ENCODE peak calls at places on chromosomes 1 and 21, in nine cellular contexts. M is stomach; N is esophagus squamous epithelium; H is heart left ventricle; Q is body of pancreas; C is A549; F is ovary; L is cardiac muscle cell; V is CD8-positive, alpha-beta T cell. U is an unnamed sample. For H3K4me1, the result is how much of the 10 kb centered on the place peaks cover.

GRCh38 chr1:109248797-109249629 is at the start of gene CELSR2:
- DNase-seq in M (peak), N (no peak), H (peak), Q (peak), C (peak), F (peak), L (peak), V (peak), U (peak)

GRCh38 chr21:39696620-39697019 is 48.4 kb upstream of the IGSF5 start:
- DNase-seq in M (no peak), N (no peak), H (no peak), Q (peak), C (no peak), F (no peak), L (no peak), V (no peak), U (no peak)

GRCh38 chr1:85550784-85551516 is 29.6 kb upstream of the CCN1 start:
- DNase-seq in M (no peak), N (no peak), H (no peak), Q (no peak), C (no peak), F (no peak), L (no peak), V (no peak), U (no peak)

GRCh38 chr1:24278726-24279125 is 40.4 kb upstream of the GRHL3 start:
- DNase-seq in M (no peak), N (no peak), H (no peak), Q (no peak), C (no peak), F (no peak), L (no peak), V (no peak), U (no peak)

GRCh38 chr1:187621961-187622360 is 793.2 kb downstream of the PLA2G4A start:
- DNase-seq in M (no peak), N (no peak), H (no peak), Q (no peak), C (no peak), F (no peak), L (no peak), V (no peak), U (no peak)

GRCh38 chr1:33852711-33853110 is 11.2 kb upstream of the HMGB4 start:
- DNase-seq in M (no peak), N (no peak), H (no peak), Q (no peak), C (no peak), F (no peak), L (no peak), V (no peak), U (no peak)

GRCh38 chr1:162367772-162368171 is 8.9 kb downstream of the SPATA46 start:
- DNase-seq in M (no peak), N (no peak), H (no peak), Q (no peak), C (no peak), F (no peak), L (peak), V (no peak), U (no peak)

GRCh38 chr1:93000751-93001175 is 39.5 kb upstream of the DIPK1A start:
- DNase-seq in M (no peak), N (no peak), H (no peak), Q (no peak), C (no peak), F (no peak), L (peak), V (no peak), U (peak)

GRCh38 chr1:215710340-215710971 is 143.4 kb downstream of the KCTD3 start:
- DNase-seq in M (no peak), N (no peak), H (no peak), Q (peak), C (peak), F (no peak), L (peak), V (no peak), U (peak)

GRCh38 chr1:12075195-12076114 is 12.4 kb downstream of the TNFRSF8 start:
- DNase-seq in M (no peak), N (no peak), H (peak), Q (no peak), C (no peak), F (peak), L (peak), V (no peak), U (no peak)

GRCh38 chr1:59569198-59569597 is 245.6 kb upstream of the HOOK1 start:
- DNase-seq in M (no peak), N (no peak), H (no peak), Q (no peak), C (no peak), F (no peak), L (no peak), V (no peak), U (no peak)

GRCh38 chr1:30280572-30280971 is 442.8 kb downstream of the MATN1 start:
- DNase-seq in M (no peak), N (no peak), H (no peak), Q (no peak), C (no peak), F (no peak), L (no peak), V (no peak), U (no peak)

GRCh38 chr1:186059752-186060151 is 315.3 kb downstream of the TPR start:
- DNase-seq in M (no peak), N (no peak), H (no peak), Q (no peak), C (no peak), F (no peak), L (no peak), V (no peak), U (no peak)

GRCh38 chr1:204102719-204103118 is 29.8 kb downstream of the SOX13 start:
- DNase-seq in M (no peak), N (no peak), H (no peak), Q (no peak), C (no peak), F (no peak), L (no peak), V (no peak), U (no peak)

GRCh38 chr1:159960721-159961381 is 6.8 kb upstream of the SLAMF9 start:
- DNase-seq in M (peak), N (no peak), H (no peak), Q (no peak), C (no peak), F (no peak), L (no peak), V (no peak), U (no peak)

GRCh38 chr21:39527664-39528381 is 76.1 kb downstream of the SH3BGR start:
- DNase-seq in M (peak), N (no peak), H (no peak), Q (peak), C (no peak), F (peak), L (no peak), V (no peak), U (no peak)

GRCh38 chr1:78072216-78072615 is 26.4 kb downstream of the GIPC2 start:
- DNase-seq in M (no peak), N (no peak), H (no peak), Q (no peak), C (no peak), F (no peak), L (no peak), V (no peak), U (no peak)

GRCh38 chr1:89659322-89660061 is 26.6 kb downstream of the LRRC8C start:
- DNase-seq in M (no peak), N (no peak), H (peak), Q (no peak), C (no peak), F (no peak), L (peak), V (no peak), U (no peak)

GRCh38 chr1:82086739-82087138 is 286.0 kb downstream of the ADGRL2 start:
- DNase-seq in M (no peak), N (no peak), H (no peak), Q (no peak), C (no peak), F (no peak), L (no peak), V (no peak), U (no peak)

GRCh38 chr1:202687819-202688218 is 22.4 kb downstream of the SYT2 start:
- DNase-seq in M (no peak), N (no peak), H (no peak), Q (no peak), C (no peak), F (no peak), L (no peak), V (no peak), U (no peak)

GRCh38 chr1:84995484-84996334 is 1.2 kb downstream of the MCOLN2 start:
- DNase-seq in M (no peak), N (no peak), H (no peak), Q (no peak), C (no peak), F (no peak), L (no peak), V (no peak), U (no peak)

GRCh38 chr1:218604217-218604616 is 259.1 kb downstream of the TGFB2 start:
- DNase-seq in M (no peak), N (no peak), H (no peak), Q (no peak), C (no peak), F (no peak), L (no peak), V (no peak), U (no peak)

GRCh38 chr1:234926252-234926573 is 202.4 kb downstream of the TOMM20 start:
- DNase-seq in M (no peak), N (no peak), H (no peak), Q (no peak), C (no peak), F (no peak), L (no peak), V (no peak), U (peak)
- H3K4me1 ChIP-seq in M (under half), N (under half), H (under half), Q (under half), C (under half), F (under half), L (under half), V (under half), U (under half)

DNA sequence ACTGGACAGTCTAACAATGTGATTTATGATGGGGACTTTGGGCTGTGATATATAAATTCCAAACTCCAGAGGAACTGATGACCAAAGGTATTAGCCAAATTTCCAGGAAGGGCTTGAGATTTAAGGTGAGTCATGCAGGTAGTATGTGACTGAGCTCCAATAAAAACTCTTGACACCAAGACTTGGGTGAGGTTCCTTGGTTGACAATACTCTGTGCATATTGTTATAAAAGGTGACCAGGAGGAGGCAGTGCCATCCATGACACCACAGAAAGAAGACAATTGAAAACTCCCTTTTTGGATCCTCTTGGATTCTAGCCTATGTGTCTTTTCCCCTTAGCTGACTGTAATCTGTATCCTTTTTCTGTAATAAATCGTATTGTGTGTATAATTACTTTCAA is 392.6 kb upstream of the LRRC7 start:
- DNase-seq in M (no peak), N (no peak), H (no peak), Q (no peak), C (no peak), F (no peak), L (no peak), V (no peak), U (peak)
- TF ChIP-seq CTCF in M (no peak), N (no peak), H (no peak), Q (no peak), C (no peak), F (no peak), L (no peak), V (no peak), U (peak)

DNA sequence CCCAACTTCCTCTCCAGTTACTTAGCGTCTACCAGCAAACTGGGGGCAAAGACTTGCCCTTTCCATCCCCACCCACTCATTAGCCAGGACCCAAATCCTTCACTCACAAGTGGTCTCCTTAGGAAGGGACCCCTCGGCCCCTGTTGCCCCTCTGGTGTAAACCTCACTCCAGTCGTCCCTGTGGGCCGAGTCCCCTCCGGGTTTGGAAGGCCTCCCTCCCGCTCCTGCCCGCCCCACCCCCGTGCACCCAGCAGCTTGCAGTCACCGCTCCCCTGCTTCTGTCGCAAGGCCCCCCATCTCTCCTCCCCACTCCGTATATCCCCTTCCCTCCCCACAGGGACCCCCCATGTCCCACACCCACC is 1.2 kb downstream of the EFHD2 start:
- DNase-seq in M (no peak), N (no peak), H (no peak), Q (no peak), C (no peak), F (no peak), L (no peak), V (no peak), U (no peak)
- H3K4me1 ChIP-seq in M (half or more), N (half or more), H (under half), Q (half or more), C (half or more), F (under half), L (under half), V (half or more), U (under half)

DNA sequence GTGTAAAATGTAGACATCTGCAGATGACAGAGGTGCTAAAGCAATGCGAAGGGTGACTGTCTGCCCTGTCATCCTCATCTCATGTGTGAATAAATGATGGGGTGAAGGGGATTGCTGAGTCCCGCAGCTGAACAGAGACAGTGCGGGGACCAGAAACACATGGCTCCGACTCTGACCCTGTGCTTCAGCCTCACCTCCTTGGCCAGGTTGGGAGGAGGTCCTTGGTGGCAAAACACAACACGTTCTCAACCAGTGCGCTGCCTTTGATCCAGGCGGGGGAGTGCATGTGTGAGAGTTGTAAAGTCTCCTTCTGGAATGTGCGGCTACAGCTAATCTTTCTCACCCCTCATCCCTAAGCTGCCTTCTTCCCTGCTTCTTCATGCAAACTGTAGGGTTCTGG is 32.0 kb upstream of the TTC22 start:
- DNase-seq in M (peak), N (no peak), H (no peak), Q (no peak), C (no peak), F (no peak), L (no peak), V (no peak), U (no peak)
- TF ChIP-seq CTCF in M (no peak), N (no peak), H (no peak), Q (no peak), C (no peak), F (no peak), L (no peak), V (no peak), U (no peak)

DNA sequence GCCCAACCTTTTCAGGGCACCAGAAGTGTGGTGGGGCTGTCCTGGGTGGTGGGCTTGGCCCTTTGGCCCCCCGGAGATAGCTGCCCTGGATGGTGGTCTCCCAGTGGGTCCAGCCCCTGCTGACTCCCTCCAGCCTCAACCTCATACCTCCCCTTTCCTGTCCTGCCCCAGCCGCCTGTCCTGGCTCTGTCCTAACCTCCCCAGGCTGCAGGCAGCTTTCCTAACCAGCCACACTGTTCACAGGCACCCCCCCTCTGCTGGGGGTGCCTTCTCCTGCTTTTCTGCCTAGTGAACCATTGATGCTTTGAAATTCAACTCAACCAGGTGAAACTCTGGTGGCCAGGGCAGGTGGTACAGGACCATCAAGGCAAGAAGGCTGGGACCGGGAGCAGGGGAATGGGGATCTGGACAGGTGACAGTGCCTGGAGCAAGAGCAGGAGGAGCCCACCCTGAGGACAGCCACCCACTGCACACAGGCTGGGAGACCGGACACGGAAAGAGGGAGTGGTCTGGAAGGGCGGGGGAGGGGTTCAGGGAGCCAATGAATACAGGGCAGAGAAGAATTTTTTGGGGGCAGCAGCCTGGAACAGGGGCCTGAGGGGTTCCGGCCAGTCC is 35.9 kb downstream of the RAP1GAP start:
- DNase-seq in M (no peak), N (no peak), H (no peak), Q (no peak), C (no peak), F (no peak), L (no peak), V (no peak), U (no peak)
- H3K4me1 ChIP-seq in M (under half), N (under half), H (under half), Q (half or more), C (half or more), F (under half), L (under half), V (under half), U (under half)

GRCh38 chr1:197868751-197869501 is 33.5 kb upstream of the C1orf53 start:
- DNase-seq in M (no peak), N (no peak), H (peak), Q (peak), C (peak), F (no peak), L (peak), V (peak), U (peak)
- TF ChIP-seq CTCF in M (peak), N (peak), H (peak), Q (no peak), C (peak), F (no peak), L (peak), V (peak), U (peak)

GRCh38 chr1:222105393-222105737 is 363.5 kb upstream of the DUSP10 start:
- DNase-seq in M (no peak), N (no peak), H (no peak), Q (peak), C (peak), F (no peak), L (no peak), V (no peak), U (no peak)
- H3K4me1 ChIP-seq in M (under half), N (under half), H (under half), Q (under half), C (under half), F (under half), L (under half), V (under half), U (under half)